ENCODE peak calls at places on chromosomes 2 and 18, in eight cellular contexts. S is Right ventricle myocardium superior, E is EH, W is cardiac muscle cell, G is fibroblast of the conjunctiva, D is foreskin fibroblast, H is NCI-H345, M is NCI-H774. R is an unnamed sample.

GRCh38 chr2:67886423-67886822 is 176.4 kb downstream of the C1D start:
- DNase-seq in S (no peak), E (no peak), W (no peak), G (no peak), D (no peak), H (no peak), M (no peak), R (no peak)

GRCh38 chr2:222609391-222609790 is 46.5 kb downstream of the FARSB start:
- DNase-seq in S (no peak), E (peak; percentile 64), W (peak; percentile 50), G (no peak), D (peak; percentile 7), H (no peak), M (no peak), R (no peak)

GRCh38 chr2:18105929-18106328 is 227.5 kb downstream of the KCNS3 start:
- DNase-seq in S (no peak), E (no peak), W (no peak), G (no peak), D (no peak), H (no peak), M (no peak), R (no peak)

GRCh38 chr2:45283764-45284620 is 274.7 kb upstream of the SIX2 start:
- DNase-seq in S (no peak), E (peak; percentile 85), W (peak; percentile 82), G (peak; percentile 79), D (peak; percentile 73), H (no peak), M (no peak), R (peak; percentile 21)

GRCh38 chr2:166091439-166091838 is 36.4 kb downstream of the SCN1A start:
- DNase-seq in S (no peak), E (no peak), W (peak; percentile 44), G (no peak), D (no peak), H (no peak), M (no peak), R (no peak)

GRCh38 chr2:207073791-207074678 is 91.7 kb downstream of the KLF7 start:
- DNase-seq in S (peak; percentile 48), E (peak; percentile 47), W (no peak), G (no peak), D (no peak), H (no peak), M (no peak), R (no peak)

GRCh38 chr2:173574713-173575112 is 220.0 kb downstream of the CDCA7 start:
- DNase-seq in S (no peak), E (peak; percentile 80), W (peak; percentile 36), G (no peak), D (peak; percentile 41), H (no peak), M (no peak), R (no peak)

GRCh38 chr2:74427551-74427950 is 6.0 kb downstream of the WDR54 start:
- DNase-seq in S (no peak), E (no peak), W (no peak), G (no peak), D (no peak), H (no peak), M (no peak), R (no peak)

GRCh38 chr2:222307138-222307756 is 8.4 kb upstream of the PAX3 start:
- DNase-seq in S (no peak), E (peak; percentile 39), W (no peak), G (no peak), D (peak; percentile 26), H (peak; percentile 11), M (peak; percentile 19), R (no peak)

GRCh38 chr18:39341106-39341505 is 1775.5 kb upstream of the CELF4 start:
- DNase-seq in S (no peak), E (no peak), W (no peak), G (no peak), D (no peak), H (peak; percentile 94), M (peak; percentile 40), R (no peak)

GRCh38 chr18:71431171-71431570 is 1113.0 kb downstream of the CBLN2 start:
- DNase-seq in S (no peak), E (no peak), W (no peak), G (no peak), D (no peak), H (no peak), M (no peak), R (no peak)

GRCh38 chr2:83686863-83687262 is 772.2 kb downstream of the SUCLG1 start:
- DNase-seq in S (no peak), E (no peak), W (no peak), G (no peak), D (peak; percentile 3), H (no peak), M (no peak), R (no peak)

GRCh38 chr2:96874099-96874831 is 4.4 kb upstream of the SEMA4C start:
- DNase-seq in S (no peak), E (no peak), W (no peak), G (no peak), D (no peak), H (no peak), M (no peak), R (no peak)

GRCh38 chr2:86615596-86615995 is 8.1 kb downstream of the RNF103 start:
- DNase-seq in S (no peak), E (no peak), W (no peak), G (no peak), D (no peak), H (no peak), M (no peak), R (no peak)

GRCh38 chr2:215530191-215530968 is 94.5 kb upstream of the FN1 start:
- DNase-seq in S (no peak), E (peak; percentile 56), W (peak; percentile 36), G (no peak), D (peak; percentile 57), H (no peak), M (no peak), R (no peak)

GRCh38 chr2:175253871-175254270 is 72.4 kb upstream of the ATP5MC3 start:
- DNase-seq in S (no peak), E (no peak), W (no peak), G (no peak), D (no peak), H (no peak), M (no peak), R (no peak)

GRCh38 chr2:30180230-30180629 is 33.4 kb downstream of the YPEL5 start:
- DNase-seq in S (peak; percentile 82), E (no peak), W (no peak), G (no peak), D (no peak), H (no peak), M (no peak), R (no peak)

GRCh38 chr2:169717691-169718063 is 16.0 kb upstream of the KLHL23 start:
- DNase-seq in S (no peak), E (no peak), W (no peak), G (no peak), D (no peak), H (no peak), M (no peak), R (no peak)

GRCh38 chr18:23683671-23684070 is 5.6 kb upstream of the LAMA3 start:
- DNase-seq in S (no peak), E (peak; percentile 68), W (peak; percentile 32), G (no peak), D (no peak), H (no peak), M (no peak), R (no peak)

GRCh38 chr2:9592699-9593098 is 37.1 kb upstream of the ADAM17 start:
- DNase-seq in S (no peak), E (no peak), W (no peak), G (no peak), D (no peak), H (no peak), M (no peak), R (no peak)

GRCh38 chr2:213251618-213252017 is 32.6 kb upstream of the SPAG16 start:
- DNase-seq in S (no peak), E (peak; percentile 69), W (peak; percentile 89), G (peak; percentile 80), D (peak; percentile 39), H (peak; percentile 71), M (peak; percentile 63), R (peak; percentile 31)

GRCh38 chr2:132282911-132283310 is 121.2 kb upstream of the ANKRD30BL start:
- DNase-seq in S (no peak), E (no peak), W (no peak), G (no peak), D (no peak), H (no peak), M (no peak), R (no peak)

GRCh38 chr18:75128911-75129716 is 79.8 kb downstream of the PTGR3 start:
- DNase-seq in S (no peak), E (no peak), W (no peak), G (no peak), D (no peak), H (no peak), M (no peak), R (no peak)

GRCh38 chr18:58025205-58025604 is 18.8 kb upstream of the NEDD4L start:
- DNase-seq in S (no peak), E (no peak), W (no peak), G (no peak), D (no peak), H (no peak), M (no peak), R (no peak)

GRCh38 chr2:203404996-203405395 is 76.8 kb downstream of the ABI2 start:
- DNase-seq in S (no peak), E (peak; percentile 43), W (peak; percentile 27), G (no peak), D (peak; percentile 7), H (no peak), M (no peak), R (no peak)

GRCh38 chr2:641501-642430 is 35.4 kb downstream of the TMEM18 start:
- DNase-seq in S (no peak), E (no peak), W (no peak), G (no peak), D (no peak), H (no peak), M (no peak), R (no peak)

GRCh38 chr2:11568436-11568835 is 34.6 kb downstream of the GREB1 start:
- DNase-seq in S (no peak), E (no peak), W (no peak), G (no peak), D (no peak), H (no peak), M (no peak), R (no peak)

GRCh38 chr2:120820263-120820884 is 84.7 kb downstream of the GLI2 start:
- DNase-seq in S (no peak), E (peak; percentile 83), W (peak; percentile 65), G (peak; percentile 38), D (peak; percentile 79), H (no peak), M (no peak), R (no peak)

GRCh38 chr2:46384457-46384815 is 87.2 kb downstream of the EPAS1 start:
- DNase-seq in S (no peak), E (no peak), W (no peak), G (no peak), D (no peak), H (no peak), M (no peak), R (no peak)

GRCh38 chr2:108534577-108535379 is 508 bp downstream of the LIMS1 start:
- DNase-seq in S (peak; percentile 67), E (peak; percentile 54), W (peak; percentile 57), G (no peak), D (peak; percentile 19), H (peak; percentile 39), M (no peak), R (peak; percentile 36)

GRCh38 chr2:155815275-155815674 is 517.2 kb downstream of the NR4A2 start:
- DNase-seq in S (no peak), E (no peak), W (no peak), G (no peak), D (no peak), H (no peak), M (no peak), R (no peak)

GRCh38 chr2:137173514-137173913 is 408.2 kb downstream of the THSD7B start:
- DNase-seq in S (no peak), E (peak; percentile 40), W (peak; percentile 82), G (no peak), D (peak; percentile 12), H (no peak), M (no peak), R (peak; percentile 23)

GRCh38 chr2:11835403-11835802 is 89.0 kb downstream of the LPIN1 start:
- DNase-seq in S (no peak), E (no peak), W (no peak), G (no peak), D (no peak), H (peak; percentile 14), M (no peak), R (no peak)

GRCh38 chr2:186959486-186959885 is 110.5 kb upstream of the ZSWIM2 start:
- DNase-seq in S (no peak), E (no peak), W (no peak), G (no peak), D (no peak), H (no peak), M (no peak), R (no peak)

R was measured in HEK293T.